ENCODE peak calls at places on chromosomes 4 and X, in seven cellular contexts. X is suprapubic skin, W is upper lobe of right lung, S is right lobe of liver, C is testis, Q is ovary, T is left ventricle myocardium inferior. J is an unnamed sample.

GRCh38 chrX:56800801-56801200 is 71.8 kb downstream of the NBDY start:
- DNase-seq in X (no peak), Q (no peak), W (no peak), T (no peak), S (no peak), C (no peak), J (peak; percentile 2)

GRCh38 chr4:101019941-101020401 is 327.4 kb downstream of the PPP3CA start:
- DNase-seq in C (no peak), S (no peak), T (no peak), X (no peak), W (no peak), Q (no peak), J (no peak)

GRCh38 chr4:139229534-139230039 is 50.4 kb downstream of the MGARP start:
- DNase-seq in X (no peak), T (no peak), S (no peak), C (peak; percentile 20), W (no peak), Q (no peak), J (no peak)

GRCh38 chr4:27515140-27515539 is 654.5 kb downstream of the STIM2 start:
- DNase-seq in Q (no peak), W (no peak), C (no peak), X (no peak), S (no peak), T (no peak), J (no peak)

GRCh38 chr4:73376251-73376650 is 27.8 kb upstream of the ALB start:
- DNase-seq in W (no peak), S (no peak), Q (no peak), C (no peak), X (no peak), T (no peak), J (no peak)

GRCh38 chr4:72442715-72443114 is 126.3 kb downstream of the ADAMTS3 start:
- DNase-seq in X (no peak), Q (no peak), S (no peak), C (no peak), T (no peak), W (no peak), J (no peak)

GRCh38 chrX:65920620-65921019 is 119.3 kb downstream of the VSIG4 start:
- DNase-seq in T (no peak), W (no peak), X (no peak), Q (no peak), C (no peak), S (no peak), J (no peak)

GRCh38 chr4:151192556-151193235 is 84.3 kb upstream of the PRSS48 start:
- DNase-seq in Q (no peak), S (no peak), X (no peak), C (no peak), W (no peak), T (no peak), J (no peak)

GRCh38 chr4:92305148-92305877 is 1.5 kb downstream of the GRID2 start:
- DNase-seq in X (no peak), T (peak; percentile 25), C (peak; percentile 71), Q (peak; percentile 62), W (peak; percentile 71), S (peak; percentile 58), J (no peak)

GRCh38 chrX:38112566-38112965 is 106.2 kb downstream of the SYTL5 start:
- DNase-seq in C (no peak), S (no peak), Q (no peak), W (no peak), X (no peak), T (no peak), J (no peak)

GRCh38 chrX:72201836-72202536 is 20.4 kb downstream of the PIN4 start:
- DNase-seq in T (no peak), X (no peak), Q (no peak), S (no peak), W (no peak), C (no peak), J (no peak)

GRCh38 chrX:4656419-4656818 is 943.0 kb upstream of the PRKX start:
- DNase-seq in X (no peak), T (no peak), S (no peak), W (no peak), Q (no peak), C (no peak), J (no peak)

GRCh38 chr4:7806080-7806630 is 133.5 kb downstream of the AFAP1 start:
- DNase-seq in Q (peak; percentile 91), T (peak; percentile 88), C (peak; percentile 74), S (no peak), X (peak; percentile 81), W (peak; percentile 80), J (peak; percentile 62)

GRCh38 chr4:177220376-177220775 is 89.3 kb upstream of the NEIL3 start:
- DNase-seq in W (no peak), T (no peak), S (no peak), X (no peak), C (no peak), Q (no peak), J (no peak)

GRCh38 chr4:73021634-73022033 is 47.9 kb downstream of the COX18 start:
- DNase-seq in Q (no peak), S (no peak), T (no peak), X (no peak), W (no peak), C (no peak), J (no peak)

GRCh38 chrX:38004046-38004445 is 2.3 kb upstream of the SYTL5 start:
- DNase-seq in W (no peak), C (no peak), T (no peak), S (no peak), Q (no peak), X (no peak), J (no peak)

GRCh38 chrX:38426785-38427184 is 74.4 kb downstream of the OTC start:
- DNase-seq in X (no peak), Q (no peak), C (no peak), W (no peak), T (no peak), S (no peak), J (peak; percentile 9)

GRCh38 chrX:150548684-150549083 is 19.7 kb upstream of the MTM1 start:
- DNase-seq in W (no peak), C (no peak), S (no peak), T (no peak), X (no peak), Q (no peak), J (no peak)

GRCh38 chr4:151990201-151990600 is 229.4 kb upstream of the GATB start:
- DNase-seq in Q (no peak), X (no peak), T (no peak), C (no peak), S (no peak), W (no peak), J (no peak)

GRCh38 chrX:103211012-103211715 is 3.7 kb upstream of the BEX4 start:
- DNase-seq in W (no peak), Q (no peak), T (no peak), C (peak; percentile 74), X (no peak), S (no peak), J (no peak)

DNA sequence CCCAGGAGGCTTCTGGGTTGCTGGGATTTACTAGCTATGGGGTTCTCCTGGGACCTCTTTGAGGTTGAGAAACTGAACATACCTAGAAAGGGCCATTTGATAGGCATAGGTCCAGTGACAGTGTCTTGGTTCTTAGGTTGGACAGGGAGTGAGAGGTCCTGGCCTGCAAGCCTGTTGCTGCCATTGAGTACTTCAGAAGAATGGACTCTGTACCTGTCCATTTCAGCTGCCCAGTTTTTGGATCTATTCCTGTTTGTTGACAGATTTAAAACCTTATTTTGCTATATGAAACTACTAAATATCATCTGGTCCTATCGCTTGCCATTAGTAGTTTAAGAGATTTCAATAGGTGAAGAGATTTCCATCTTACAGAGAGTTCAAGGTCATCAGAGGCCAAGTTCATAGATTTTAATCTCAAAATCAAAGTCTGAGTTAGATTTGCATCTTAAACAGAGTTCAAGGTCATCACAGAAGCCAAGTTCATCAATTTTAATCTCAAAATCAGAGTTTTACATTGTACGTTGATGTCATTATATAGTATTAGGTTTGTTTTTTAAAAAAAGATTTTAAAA is 51.0 kb downstream of the WWC2 start:
- DNase-seq in C (no peak), W (no peak), Q (no peak), T (no peak), X (no peak), S (no peak), J (no peak)
- H3K36me3 ChIP-seq in C (no peaks in the 10 kb centered on the region), W (no peaks in the 10 kb centered on the region), Q (no peaks in the 10 kb centered on the region), T (no peaks in the 10 kb centered on the region), X (no peaks in the 10 kb centered on the region), S (no peaks in the 10 kb centered on the region), J (no peaks in the 10 kb centered on the region)

GRCh38 chrX:12974797-12975669 is at the start of gene TMSB4X:
- DNase-seq in T (peak; percentile 83), Q (peak; percentile 90), S (peak; percentile 88), C (peak; percentile 81), W (peak; percentile 92), X (peak; percentile 92), J (peak; percentile 87)
- H3K4me1 ChIP-seq in T (peaks cover 12% of the 10 kb centered on the region), Q (no peaks in the 10 kb centered on the region), S (no peaks in the 10 kb centered on the region), C (no peaks in the 10 kb centered on the region), W (peaks cover 6% of the 10 kb centered on the region), X (peaks cover 11% of the 10 kb centered on the region), J (peaks cover 2% of the 10 kb centered on the region)

DNA sequence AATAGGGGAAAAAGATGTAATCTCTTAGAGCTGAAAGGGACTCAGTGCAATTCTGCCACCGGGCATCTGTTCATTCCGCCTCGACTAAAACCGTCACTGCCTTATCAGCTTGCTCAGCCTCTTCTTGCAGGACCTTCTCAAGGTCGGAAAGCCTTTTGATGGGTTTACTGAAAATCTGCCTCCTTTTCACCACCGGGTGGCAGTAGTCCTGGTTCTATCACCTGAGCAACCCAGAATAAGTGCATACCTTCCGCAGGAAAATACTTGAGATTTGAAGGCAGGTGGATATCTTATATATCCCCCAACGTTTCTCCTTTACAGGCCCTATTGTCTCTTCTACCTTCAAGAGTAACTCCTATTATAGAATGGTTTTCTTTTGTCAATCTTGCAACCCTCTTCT is 103.4 kb upstream of the PAK3 start:
- DNase-seq in C (peak; percentile 26), W (no peak), T (no peak), Q (no peak), X (no peak), S (no peak), J (no peak)
- TF ChIP-seq CTCF in C (no peak), W (peak; percentile 37), T (peak; percentile 31), Q (no peak), X (no peak), S (peak; percentile 58), J (no peak)

GRCh38 chrX:47201545-47201944 is 7.9 kb downstream of the UBA1 start:
- DNase-seq in S (no peak), T (no peak), C (no peak), W (no peak), Q (no peak), X (no peak), J (no peak)

GRCh38 chrX:47200385-47201150 is 6.9 kb downstream of the UBA1 start:
- DNase-seq in X (no peak), T (peak; percentile 22), Q (no peak), W (no peak), C (no peak), S (no peak), J (no peak)

GRCh38 chrX:47202877-47203276 is 9.2 kb downstream of the UBA1 start:
- DNase-seq in S (no peak), X (no peak), Q (no peak), C (no peak), T (no peak), W (no peak), J (no peak)

GRCh38 chrX:47204970-47205369 is 11.3 kb downstream of the UBA1 start:
- DNase-seq in W (no peak), C (no peak), Q (no peak), T (no peak), S (peak; percentile 15), X (no peak), J (no peak)

DNA sequence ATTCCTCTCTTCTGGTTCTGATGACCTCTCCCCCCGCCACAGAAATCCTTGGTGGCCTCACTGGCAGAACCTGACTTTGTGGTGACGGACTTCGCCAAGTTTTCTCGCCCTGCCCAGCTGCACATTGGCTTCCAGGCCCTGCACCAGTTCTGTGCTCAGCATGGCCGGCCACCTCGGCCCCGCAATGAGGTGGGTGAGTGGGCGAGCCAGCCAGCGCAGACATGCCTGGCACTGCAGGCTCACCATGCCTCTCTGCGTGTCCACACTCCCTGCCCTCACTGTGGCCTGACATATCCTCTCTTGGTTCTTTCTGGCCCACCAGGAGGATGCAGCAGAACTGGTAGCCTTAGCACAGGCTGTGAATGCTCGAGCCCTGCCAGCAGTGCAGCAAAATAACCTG is 8.7 kb downstream of the UBA1 start:
- DNase-seq in C (no peak), S (no peak), X (no peak), T (no peak), W (no peak), Q (no peak), J (no peak)
- H3K36me3 ChIP-seq in C (no peaks in the 10 kb centered on the region), S (peaks cover 88% of the 10 kb centered on the region), X (peaks cover 85% of the 10 kb centered on the region), T (peaks cover 80% of the 10 kb centered on the region), W (peaks cover 67% of the 10 kb centered on the region), Q (no peaks in the 10 kb centered on the region), J (no peaks in the 10 kb centered on the region)